ENCODE peak calls at places on chromosomes 2 and 18, in seven cellular contexts. I is GM12878, H is upper lobe of left lung, F is uterus, N is adrenal gland, V is stomach, K is tibial nerve. G is an unnamed sample.

GRCh38 chr2:150472122-150472899 is 15.2 kb downstream of the RND3 start:
- DNase-seq in K (peak; percentile 31), I (no peak), N (peak; percentile 58), V (peak; percentile 39), F (no peak), H (peak; percentile 48), G (no peak)

GRCh38 chr18:42937434-42937833 is 178.1 kb downstream of the RIT2 start:
- DNase-seq in V (no peak), K (no peak), F (no peak), H (no peak), I (no peak), N (no peak), G (no peak)

GRCh38 chr2:75607988-75608683 is 38.4 kb upstream of the MRPL19 start:
- DNase-seq in H (no peak), V (no peak), N (no peak), F (no peak), I (no peak), K (no peak), G (no peak)

GRCh38 chr2:2464095-2464494 is 133.0 kb upstream of the MYT1L start:
- DNase-seq in H (no peak), I (no peak), V (no peak), K (no peak), F (no peak), N (peak; percentile 12), G (no peak)

GRCh38 chr2:231370749-231371429 is 24.6 kb upstream of the B3GNT7 start:
- DNase-seq in I (no peak), K (no peak), V (no peak), N (no peak), H (no peak), F (no peak), G (no peak)

GRCh38 chr2:107738268-107738667 is 88.4 kb upstream of the RGPD4 start:
- DNase-seq in K (no peak), I (no peak), F (no peak), N (no peak), V (no peak), H (no peak), G (no peak)

GRCh38 chr18:42174909-42175308 is 219.9 kb downstream of the PIK3C3 start:
- DNase-seq in I (no peak), N (no peak), H (no peak), K (no peak), V (no peak), F (no peak), G (no peak)

GRCh38 chr2:238910751-238911351 is 63.0 kb downstream of the TWIST2 start:
- DNase-seq in V (peak; percentile 45), I (no peak), H (peak; percentile 21), F (no peak), K (peak; percentile 14), N (no peak), G (no peak)

GRCh38 chr2:29165362-29166236 is 50.4 kb downstream of the CLIP4 start:
- DNase-seq in H (no peak), V (no peak), K (no peak), F (no peak), I (no peak), N (no peak), G (no peak)

GRCh38 chr18:48693625-48694262 is 154.9 kb downstream of the CTIF start:
- DNase-seq in H (no peak), N (no peak), V (no peak), K (no peak), I (no peak), F (no peak), G (no peak)

GRCh38 chr2:174681983-174682577 is 82.2 kb downstream of the CHRNA1 start:
- DNase-seq in K (no peak), H (peak; percentile 37), F (peak; percentile 42), I (no peak), N (peak; percentile 44), V (peak; percentile 35), G (peak; percentile 31)

GRCh38 chr18:46573156-46573555 is 83.9 kb downstream of the LOXHD1 start:
- DNase-seq in H (no peak), N (no peak), V (no peak), K (no peak), I (no peak), F (no peak), G (no peak)

GRCh38 chr18:46575851-46576250 is 81.2 kb downstream of the LOXHD1 start:
- DNase-seq in K (no peak), V (no peak), I (no peak), N (no peak), F (no peak), H (no peak), G (no peak)

GRCh38 chr18:46574000-46574739 is 82.8 kb downstream of the LOXHD1 start:
- DNase-seq in I (peak; percentile 21), N (no peak), H (no peak), V (no peak), K (no peak), F (no peak), G (no peak)

GRCh38 chr18:46577546-46577945 is 79.5 kb downstream of the LOXHD1 start:
- DNase-seq in V (no peak), N (no peak), F (no peak), I (no peak), K (no peak), H (no peak), G (no peak)

DNA sequence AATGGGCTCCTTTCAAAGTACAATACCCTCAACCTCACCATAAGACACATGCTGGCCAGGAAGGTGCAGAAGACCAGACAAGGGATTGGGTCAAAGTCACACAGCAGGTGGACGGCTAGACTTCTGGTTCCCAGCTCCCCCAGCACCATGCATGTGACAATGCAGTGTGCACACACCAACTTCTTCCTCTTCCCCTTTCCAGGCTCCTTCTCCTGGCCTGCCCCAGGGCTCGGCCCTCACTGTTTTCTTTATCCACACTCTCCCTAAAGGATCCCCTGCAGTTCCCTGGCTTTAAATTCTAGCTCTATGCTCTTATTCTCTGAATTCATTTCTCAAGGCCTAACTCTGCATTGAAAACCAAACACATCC is 82.3 kb downstream of the LOXHD1 start:
- DNase-seq in V (no peak), F (no peak), I (no peak), K (no peak), N (no peak), H (no peak), G (no peak)
- H3K4me3 ChIP-seq in V (no peak overlapping the region), F (no peak overlapping the region), I (no peak overlapping the region), K (no peak overlapping the region), N (no peak overlapping the region), H (no peak overlapping the region), G (no peak overlapping the region)

DNA sequence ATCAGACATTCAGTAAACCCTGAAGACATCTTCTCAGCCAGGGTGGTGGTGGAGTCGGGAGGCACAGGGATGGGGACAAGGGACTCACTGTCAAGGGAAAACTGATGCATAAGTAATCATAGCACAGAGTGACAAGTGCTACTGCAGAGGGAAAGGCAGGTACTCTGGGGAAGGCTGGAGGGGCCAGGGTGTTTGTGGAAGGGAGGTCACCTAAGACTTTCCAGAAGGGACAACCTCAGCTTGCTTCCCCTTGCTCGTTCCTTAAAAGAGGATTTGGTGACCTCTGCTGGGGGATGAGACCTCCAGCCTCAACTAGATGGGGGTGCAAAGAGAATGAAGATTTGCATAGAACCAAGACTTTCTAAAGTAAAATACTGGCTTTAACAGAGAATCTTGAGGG is 99.5 kb downstream of the SLC4A3 start:
- DNase-seq in V (no peak), F (no peak), I (no peak), H (no peak), K (no peak), N (no peak), G (no peak)
- TF ChIP-seq POLR2A in V (no peak), F (no peak), I (no peak), H (no peak), K (no peak), N (no peak), G (no peak)

DNA sequence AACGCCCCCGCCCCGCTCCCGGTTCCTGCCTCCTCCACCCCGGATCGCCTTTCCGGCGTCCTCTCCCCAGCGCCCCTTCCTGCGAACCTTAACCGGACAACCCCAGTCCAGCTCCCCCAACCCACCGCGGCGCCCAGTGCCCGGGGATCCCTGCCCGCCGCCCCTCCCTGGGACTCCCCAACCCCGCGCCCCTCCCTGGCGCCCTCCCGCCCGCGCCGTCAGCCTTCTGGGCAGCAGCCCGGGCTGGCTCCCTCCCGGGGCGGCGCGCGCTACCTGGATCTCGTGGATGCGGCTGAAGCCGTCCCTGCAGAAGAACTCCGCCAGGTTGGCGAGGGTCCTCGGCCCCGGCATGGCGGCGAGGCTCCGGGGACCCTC is 396 bp downstream of the CYP27C1 start:
- DNase-seq in V (no peak), I (no peak), N (no peak), F (no peak), H (no peak), K (no peak), G (peak; percentile 40)
- H3K4me3 ChIP-seq in V (peak overlapping the region; percentile 52), I (no peak overlapping the region), N (no peak overlapping the region), F (peak overlapping the region; percentile 35), H (peak overlapping the region; percentile 42), K (peak overlapping the region; percentile 64), G (peak overlapping the region; percentile 39)

DNA sequence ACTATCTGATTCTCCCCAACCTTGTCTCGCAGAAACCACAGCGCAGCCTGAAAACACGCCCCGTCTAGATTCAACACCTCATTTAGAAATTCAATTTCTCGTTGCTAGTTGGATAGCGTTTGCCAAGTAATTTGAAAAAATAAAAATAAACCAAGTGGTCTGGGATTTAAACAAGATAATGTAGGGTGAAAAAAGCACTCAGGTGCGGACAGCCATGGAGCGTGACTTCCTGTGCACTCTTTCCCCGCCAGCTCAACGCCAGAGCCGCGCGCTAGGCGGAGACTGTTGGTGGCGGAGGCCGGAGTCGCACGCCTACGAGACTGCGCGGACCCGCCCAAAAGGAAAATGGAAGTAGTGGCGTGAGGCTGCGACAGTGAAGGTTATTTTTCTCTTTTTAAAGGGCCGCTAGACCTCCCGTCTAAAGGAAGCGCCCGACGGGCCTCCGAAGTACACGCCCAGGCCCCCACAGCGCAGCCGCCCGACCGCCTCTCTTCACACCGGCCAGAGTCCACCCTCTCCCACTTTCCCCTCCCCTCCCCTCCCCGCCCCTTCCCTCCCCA is 584 bp upstream of the CCNT2 start:
- DNase-seq in N (no peak), V (peak; percentile 89), F (no peak), K (peak; percentile 77), H (no peak), I (peak; percentile 80), G (no peak)
- TF ChIP-seq POLR2A in N (peak; percentile 94), V (no peak), F (peak; percentile 54), K (peak; percentile 54), H (no peak), I (peak; percentile 85), G (peak; percentile 39)